ENCODE peak calls at places on chromosomes 5 and 9, in nine cellular contexts. Z, J, I, H, X, N, E, Y and U are unnamed samples.

GRCh38 chr5:113513384-113514262 is at the start of gene YTHDC2:
- DNase-seq in Z (peak; percentile 92), J (peak; percentile 91), I (peak; percentile 93), H (peak; percentile 77), X (peak; percentile 74), N (peak; percentile 86), E (peak; percentile 79), Y (peak; percentile 49), U (peak; percentile 73)

GRCh38 chr5:113161806-113162205 is 185.2 kb downstream of the DCP2 start:
- DNase-seq in Z (no peak), J (no peak), I (peak; percentile 49), H (no peak), X (no peak), N (no peak), E (no peak), Y (no peak), U (no peak)

GRCh38 chr5:112689510-112689909 is 48.2 kb upstream of the APC start:
- DNase-seq in Z (no peak), J (no peak), I (no peak), H (no peak), X (no peak), N (no peak), E (no peak), Y (no peak), U (no peak)

GRCh38 chr5:12358371-12359090 is 454.3 kb upstream of the CTNND2 start:
- DNase-seq in Z (no peak), J (no peak), I (no peak), H (no peak), X (no peak), N (no peak), E (no peak), Y (no peak), U (no peak)

GRCh38 chr5:44336708-44337107 is 52.5 kb downstream of the FGF10 start:
- DNase-seq in Z (no peak), J (no peak), I (no peak), H (no peak), X (no peak), N (no peak), E (no peak), Y (no peak), U (no peak)

GRCh38 chr9:126423709-126424185 is 97.1 kb downstream of the MVB12B start:
- DNase-seq in Z (no peak), J (no peak), I (no peak), H (no peak), X (no peak), N (no peak), E (no peak), Y (no peak), U (no peak)

GRCh38 chr5:137075163-137075970 is 423.8 kb downstream of the SPOCK1 start:
- DNase-seq in Z (peak; percentile 92), J (peak; percentile 28), I (peak; percentile 90), H (no peak), X (no peak), N (peak; percentile 69), E (no peak), Y (no peak), U (no peak)

GRCh38 chr5:137316346-137316736 is 182.8 kb downstream of the SPOCK1 start:
- DNase-seq in Z (no peak), J (no peak), I (no peak), H (no peak), X (no peak), N (no peak), E (no peak), Y (no peak), U (no peak)

GRCh38 chr9:14165376-14166035 is 148.4 kb downstream of the NFIB start:
- DNase-seq in Z (no peak), J (no peak), I (no peak), H (no peak), X (no peak), N (no peak), E (no peak), Y (no peak), U (no peak)

GRCh38 chr5:91182763-91183162 is 200.4 kb downstream of the ARRDC3 start:
- DNase-seq in Z (no peak), J (no peak), I (no peak), H (no peak), X (peak; percentile 30), N (peak; percentile 27), E (no peak), Y (no peak), U (no peak)

GRCh38 chr5:104998572-104998971 is 1436.0 kb upstream of the NUDT12 start:
- DNase-seq in Z (no peak), J (no peak), I (no peak), H (no peak), X (no peak), N (no peak), E (no peak), Y (no peak), U (no peak)

GRCh38 chr5:168468836-168469235 is 17.4 kb upstream of the RARS1 start:
- DNase-seq in Z (no peak), J (no peak), I (no peak), H (no peak), X (no peak), N (no peak), E (no peak), Y (no peak), U (no peak)

GRCh38 chr9:110923601-110924000 is 114.7 kb downstream of the LPAR1 start:
- DNase-seq in Z (no peak), J (no peak), I (peak; percentile 20), H (no peak), X (no peak), N (no peak), E (no peak), Y (no peak), U (no peak)

GRCh38 chr5:5040712-5041111 is 99.4 kb upstream of the ADAMTS16 start:
- DNase-seq in Z (no peak), J (no peak), I (no peak), H (no peak), X (no peak), N (no peak), E (no peak), Y (no peak), U (no peak)

GRCh38 chr5:138874771-138875628 is at the start of gene LRRTM2:
- DNase-seq in Z (no peak), J (no peak), I (peak; percentile 43), H (no peak), X (no peak), N (no peak), E (no peak), Y (no peak), U (no peak)

GRCh38 chr9:110069326-110070248 is 138.4 kb downstream of the C9orf152 start:
- DNase-seq in Z (no peak), J (no peak), I (no peak), H (no peak), X (no peak), N (no peak), E (no peak), Y (no peak), U (no peak)

GRCh38 chr5:179153921-179154345 is 93.8 kb downstream of the ZNF354C start:
- DNase-seq in Z (peak; percentile 20), J (no peak), I (no peak), H (no peak), X (no peak), N (no peak), E (no peak), Y (no peak), U (no peak)

GRCh38 chr5:143896471-143896870 is 84.5 kb downstream of the HMHB1 start:
- DNase-seq in Z (no peak), J (no peak), I (no peak), H (no peak), X (no peak), N (no peak), E (no peak), Y (no peak), U (no peak)

GRCh38 chr5:142869883-142870282 is 99.7 kb downstream of the ARHGAP26 start:
- DNase-seq in Z (no peak), J (no peak), I (no peak), H (no peak), X (no peak), N (no peak), E (no peak), Y (no peak), U (no peak)